ENCODE peak calls at places on chromosomes 3 and 15, in ten cellular contexts. E, S, X, F, H, Z, K, W, V and N are unnamed samples.

GRCh38 chr3:149442845-149443544 is 31.5 kb upstream of the TM4SF4 start:
- DNase-seq in E (no peak), S (no peak), X (no peak), F (no peak), H (peak), Z (no peak), K (no peak), W (peak), V (no peak), N (no peak)

GRCh38 chr3:107710851-107711250 is 188.1 kb downstream of the BBX start:
- DNase-seq in E (no peak), S (peak), X (no peak), F (peak), H (peak), Z (no peak), K (peak), W (peak), V (no peak), N (peak)

GRCh38 chr15:25805006-25805405 is 58.1 kb downstream of the ATP10A start:
- DNase-seq in E (no peak), S (no peak), X (no peak), F (no peak), H (no peak), Z (no peak), K (no peak), W (no peak), V (no peak), N (no peak)

GRCh38 chr15:43404130-43404529 is 33.2 kb downstream of the TUBGCP4 start:
- DNase-seq in E (no peak), S (no peak), X (no peak), F (no peak), H (no peak), Z (no peak), K (no peak), W (no peak), V (no peak), N (no peak)

GRCh38 chr15:89108865-89109660 is 20.8 kb downstream of the ABHD2 start:
- DNase-seq in E (no peak), S (no peak), X (no peak), F (peak), H (no peak), Z (no peak), K (no peak), W (no peak), V (no peak), N (no peak)

GRCh38 chr15:85742186-85742751 is 52.5 kb downstream of the KLHL25 start:
- DNase-seq in E (no peak), S (no peak), X (no peak), F (no peak), H (peak), Z (no peak), K (no peak), W (peak), V (no peak), N (peak)

GRCh38 chr3:60992395-60992794 is 258.9 kb downstream of the FHIT start:
- DNase-seq in E (no peak), S (peak), X (no peak), F (peak), H (no peak), Z (no peak), K (no peak), W (peak), V (no peak), N (peak)

GRCh38 chr3:179865876-179866505 is 170.7 kb downstream of the PEX5L start:
- DNase-seq in E (no peak), S (no peak), X (no peak), F (no peak), H (no peak), Z (no peak), K (no peak), W (no peak), V (no peak), N (no peak)

GRCh38 chr15:53869806-53870073 is 108.5 kb upstream of the UNC13C start:
- DNase-seq in E (no peak), S (no peak), X (no peak), F (no peak), H (no peak), Z (no peak), K (no peak), W (no peak), V (peak), N (no peak)

GRCh38 chr15:25790003-25790660 is 73.0 kb downstream of the ATP10A start:
- DNase-seq in E (peak), S (peak), X (no peak), F (peak), H (peak), Z (no peak), K (peak), W (no peak), V (no peak), N (peak)

GRCh38 chr3:100416863-100417262 is 15.5 kb downstream of the LNP1 start:
- DNase-seq in E (no peak), S (no peak), X (no peak), F (no peak), H (no peak), Z (no peak), K (no peak), W (no peak), V (no peak), N (no peak)

GRCh38 chr3:172911142-172911541 is 160.6 kb downstream of the ECT2 start:
- DNase-seq in E (no peak), S (no peak), X (no peak), F (no peak), H (no peak), Z (no peak), K (no peak), W (no peak), V (no peak), N (no peak)

GRCh38 chr15:97892167-97892938 is 68.2 kb upstream of the ARRDC4 start:
- DNase-seq in E (no peak), S (no peak), X (no peak), F (no peak), H (no peak), Z (no peak), K (no peak), W (no peak), V (no peak), N (no peak)

GRCh38 chr3:82080261-82080660 is 318.8 kb upstream of the GBE1 start:
- DNase-seq in E (no peak), S (no peak), X (no peak), F (no peak), H (no peak), Z (no peak), K (no peak), W (peak), V (no peak), N (no peak)

GRCh38 chr3:14822875-14823807 is 4.4 kb downstream of the FGD5 start:
- DNase-seq in E (no peak), S (no peak), X (no peak), F (no peak), H (no peak), Z (no peak), K (no peak), W (peak), V (no peak), N (no peak)

GRCh38 chr3:132079150-132079549 is 44.3 kb upstream of the CPNE4 start:
- DNase-seq in E (no peak), S (no peak), X (no peak), F (no peak), H (peak), Z (no peak), K (no peak), W (no peak), V (no peak), N (no peak)

GRCh38 chr3:89654031-89654430 is 546.6 kb downstream of the EPHA3 start:
- DNase-seq in E (no peak), S (no peak), X (no peak), F (no peak), H (no peak), Z (no peak), K (no peak), W (no peak), V (no peak), N (no peak)

DNA sequence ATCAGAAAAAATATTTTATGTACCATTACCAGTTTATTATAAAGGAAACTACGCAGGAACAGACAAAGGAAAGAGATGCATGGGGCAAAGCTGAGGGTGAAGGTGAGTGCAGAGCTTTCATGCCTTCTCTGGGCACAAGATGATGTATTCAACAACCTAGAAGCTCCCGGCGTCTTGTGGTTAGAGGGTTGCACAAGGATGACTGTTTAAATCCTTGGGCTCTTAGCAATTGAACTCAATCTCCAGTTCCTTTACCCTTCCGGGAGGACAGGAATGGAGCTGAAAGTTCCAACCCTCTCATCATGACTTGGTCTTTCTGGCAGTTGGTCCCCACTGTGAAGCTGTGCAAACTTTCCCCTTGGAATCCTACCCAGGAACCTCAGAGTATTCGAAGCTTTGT is 542.0 kb downstream of the EPHA3 start:
- DNase-seq in E (no peak), S (no peak), X (no peak), F (no peak), H (no peak), Z (no peak), K (no peak), W (peak), V (no peak), N (no peak)
- TF ChIP-seq POLR2A in E (no peak), S (no peak), X (no peak), F (no peak), H (no peak), Z (no peak), K (no peak), W (no peak), V (no peak), N (no peak)

GRCh38 chr3:170428095-170428494 is 9.4 kb downstream of the CLDN11 start:
- DNase-seq in E (no peak), S (no peak), X (no peak), F (no peak), H (no peak), Z (no peak), K (no peak), W (no peak), V (peak), N (no peak)

GRCh38 chr3:170431054-170431453 is 12.4 kb downstream of the CLDN11 start:
- DNase-seq in E (no peak), S (no peak), X (no peak), F (no peak), H (no peak), Z (no peak), K (no peak), W (no peak), V (no peak), N (no peak)

GRCh38 chr3:170432416-170432815 is 13.7 kb downstream of the CLDN11 start:
- DNase-seq in E (no peak), S (no peak), X (no peak), F (no peak), H (no peak), Z (no peak), K (no peak), W (no peak), V (no peak), N (no peak)

GRCh38 chr3:170426240-170426797 is 7.7 kb downstream of the CLDN11 start:
- DNase-seq in E (no peak), S (no peak), X (no peak), F (no peak), H (no peak), Z (no peak), K (no peak), W (no peak), V (no peak), N (no peak)

DNA sequence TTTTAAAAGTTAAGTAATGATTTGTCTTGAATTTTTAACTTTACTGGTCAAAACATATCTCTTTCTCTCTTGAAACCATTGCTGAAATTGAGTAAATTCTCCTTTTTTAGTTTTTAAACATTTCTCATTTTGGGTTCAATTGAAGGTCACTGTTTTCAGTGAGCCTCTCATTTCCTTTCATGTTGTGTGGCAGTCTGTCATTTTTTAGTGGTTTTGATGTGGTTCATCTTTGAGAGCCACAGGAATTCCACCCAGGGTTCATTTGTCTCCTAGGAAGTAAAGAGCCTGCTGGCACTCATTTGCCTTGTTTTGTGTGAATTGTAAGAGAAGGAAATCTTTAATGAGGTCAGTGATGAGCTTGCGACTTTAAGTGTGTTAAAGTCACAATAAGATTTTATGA is 10.4 kb downstream of the CLDN11 start:
- DNase-seq in E (no peak), S (no peak), X (no peak), F (no peak), H (no peak), Z (no peak), K (no peak), W (no peak), V (peak), N (no peak)
- TF ChIP-seq POLR2A in E (no peak), S (no peak), X (no peak), F (no peak), H (no peak), Z (no peak), K (no peak), W (no peak), V (no peak), N (no peak)

GRCh38 chr15:100889359-100890058 is 9.9 kb downstream of the ALDH1A3 start:
- DNase-seq in E (peak), S (peak), X (no peak), F (peak), H (peak), Z (no peak), K (peak), W (no peak), V (no peak), N (peak)
- TF ChIP-seq POLR2A in E (no peak), S (no peak), X (no peak), F (no peak), H (no peak), Z (no peak), K (no peak), W (no peak), V (no peak), N (no peak)

GRCh38 chr3:12810013-12810780 is 13.7 kb downstream of the CAND2 start:
- DNase-seq in E (peak), S (peak), X (peak), F (peak), H (peak), Z (peak), K (peak), W (peak), V (peak), N (peak)
- TF ChIP-seq POLR2A in E (peak), S (peak), X (no peak), F (no peak), H (no peak), Z (no peak), K (peak), W (no peak), V (no peak), N (no peak)